ENCODE peak calls at places on chromosomes 7 and 10, in six cellular contexts. V, K, T, A, E and O are unnamed samples.
A peak's percentile ranks its signal among the peaks of the same experiment; 100 is the strongest.

GRCh38 chr7:138625084-138625848 is 75.9 kb downstream of the SVOPL start:
- DNase-seq in K (no peak), A (no peak), T (no peak), V (no peak), E (no peak), O (no peak)

GRCh38 chr10:133388265-133388972 is 5.5 kb upstream of the MTG1 start:
- DNase-seq in K (no peak), T (no peak), E (no peak), A (no peak), V (no peak), O (no peak)

GRCh38 chr7:6106140-6106904 is 75.1 kb downstream of the ANKRD61 start:
- DNase-seq in K (no peak), A (peak; percentile 60), E (peak; percentile 32), T (no peak), V (no peak), O (no peak)

GRCh38 chr10:112151640-112152039 is 31.9 kb downstream of the GPAM start:
- DNase-seq in K (no peak), V (no peak), A (no peak), E (peak; percentile 33), T (no peak), O (no peak)

GRCh38 chr7:152137476-152138025 is 112.1 kb downstream of the GALNT11 start:
- DNase-seq in T (no peak), E (peak; percentile 20), V (no peak), K (no peak), A (peak; percentile 1), O (no peak)

GRCh38 chr7:113113912-113114311 is 4.4 kb downstream of the SMIM30 start:
- DNase-seq in E (no peak), K (no peak), T (no peak), A (peak; percentile 27), V (peak; percentile 22), O (no peak)

GRCh38 chr10:18822156-18822555 is 162.9 kb downstream of the ARL5B start:
- DNase-seq in E (peak; percentile 38), A (peak; percentile 8), V (no peak), K (peak; percentile 1), T (no peak), O (no peak)

GRCh38 chr10:36681751-36682633 is 443.4 kb upstream of the ANKRD30A start:
- DNase-seq in A (no peak), E (peak; percentile 68), V (no peak), K (no peak), T (no peak), O (no peak)

GRCh38 chr10:19702215-19702614 is 114.0 kb upstream of the PLXDC2 start:
- DNase-seq in E (peak; percentile 72), T (no peak), V (no peak), K (no peak), A (peak; percentile 45), O (no peak)

GRCh38 chr10:2760736-2761135 is 306.6 kb upstream of the PFKP start:
- DNase-seq in E (no peak), A (no peak), V (no peak), T (no peak), K (no peak), O (no peak)

GRCh38 chr7:55474944-55475911 is 97.1 kb downstream of the VOPP1 start:
- DNase-seq in V (no peak), T (no peak), A (no peak), K (no peak), E (no peak), O (no peak)

GRCh38 chr7:77550586-77550985 is 13.5 kb downstream of the PTPN12 start:
- DNase-seq in E (peak; percentile 91), K (no peak), A (peak; percentile 87), V (no peak), T (no peak), O (no peak)

DNA sequence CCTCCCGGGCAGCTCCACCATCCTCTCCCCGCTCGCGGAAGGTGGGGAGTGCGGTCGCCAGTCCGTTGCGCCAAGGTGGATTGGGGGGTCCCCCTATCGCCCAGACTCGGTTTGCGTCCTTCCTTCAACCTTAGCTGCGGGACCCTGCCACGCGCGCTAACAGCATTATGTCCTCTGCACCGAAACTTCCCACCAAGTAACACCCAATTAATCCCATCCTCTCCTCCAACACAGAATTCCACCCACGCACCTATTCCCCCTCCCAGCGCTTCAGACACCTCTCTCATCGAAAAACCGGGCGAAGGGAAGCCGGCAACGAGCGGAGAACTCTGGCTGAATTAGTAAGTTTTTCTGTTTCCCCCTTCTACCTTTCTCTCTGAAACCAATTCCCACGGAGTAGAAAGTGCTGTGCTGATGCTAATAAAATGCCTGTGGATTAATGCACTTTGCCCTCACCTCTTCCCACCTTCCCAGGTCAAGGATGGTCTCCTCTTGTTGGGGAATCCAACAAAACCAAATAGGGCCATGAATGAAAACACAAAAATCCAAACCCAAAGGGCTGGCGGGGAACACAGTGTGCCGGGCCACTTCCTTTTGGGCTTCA is 940 bp downstream of the HOXA3 start:
- DNase-seq in T (peak; percentile 58), K (no peak), A (peak; percentile 22), V (no peak), E (no peak), O (no peak)
- TF ChIP-seq CTCF in T (no peak), K (no peak), A (no peak), V (no peak), E (no peak), O (no peak)

GRCh38 chr7:123552641-123553040 is 5.0 kb downstream of the NDUFA5 start:
- DNase-seq in E (no peak), T (no peak), A (no peak), V (no peak), K (no peak), O (no peak)
- TF ChIP-seq CTCF in E (no peak), T (no peak), A (no peak), V (no peak), K (no peak), O (no peak)

GRCh38 chr10:102713483-102713813 is 749 bp downstream of the ARL3 start:
- DNase-seq in A (no peak), T (no peak), V (no peak), K (no peak), E (no peak), O (no peak)
- TF ChIP-seq CTCF in A (peak; percentile 41), T (no peak), V (no peak), K (no peak), E (no peak), O (no peak)

GRCh38 chr7:126179916-126180315 is 1072.8 kb downstream of the GRM8 start:
- DNase-seq in E (no peak), K (no peak), V (no peak), A (no peak), T (no peak), O (no peak)
- TF ChIP-seq CTCF in E (no peak), K (no peak), V (no peak), A (no peak), T (no peak), O (no peak)

GRCh38 chr10:119723624-119724023 is 2.2 kb upstream of the INPP5F start:
- DNase-seq in K (no peak), V (no peak), A (no peak), E (no peak), T (no peak), O (no peak)

GRCh38 chr10:119723161-119723560 is 2.7 kb upstream of the INPP5F start:
- DNase-seq in T (no peak), A (no peak), K (no peak), E (no peak), V (no peak), O (no peak)

GRCh38 chr10:119724630-119725549 is 960 bp upstream of the INPP5F start:
- DNase-seq in T (no peak), V (no peak), A (no peak), K (no peak), E (peak; percentile 49), O (no peak)

GRCh38 chr10:119726291-119727261 is 726 bp downstream of the INPP5F start:
- DNase-seq in E (no peak), V (peak; percentile 61), A (no peak), K (no peak), T (no peak), O (no peak)

DNA sequence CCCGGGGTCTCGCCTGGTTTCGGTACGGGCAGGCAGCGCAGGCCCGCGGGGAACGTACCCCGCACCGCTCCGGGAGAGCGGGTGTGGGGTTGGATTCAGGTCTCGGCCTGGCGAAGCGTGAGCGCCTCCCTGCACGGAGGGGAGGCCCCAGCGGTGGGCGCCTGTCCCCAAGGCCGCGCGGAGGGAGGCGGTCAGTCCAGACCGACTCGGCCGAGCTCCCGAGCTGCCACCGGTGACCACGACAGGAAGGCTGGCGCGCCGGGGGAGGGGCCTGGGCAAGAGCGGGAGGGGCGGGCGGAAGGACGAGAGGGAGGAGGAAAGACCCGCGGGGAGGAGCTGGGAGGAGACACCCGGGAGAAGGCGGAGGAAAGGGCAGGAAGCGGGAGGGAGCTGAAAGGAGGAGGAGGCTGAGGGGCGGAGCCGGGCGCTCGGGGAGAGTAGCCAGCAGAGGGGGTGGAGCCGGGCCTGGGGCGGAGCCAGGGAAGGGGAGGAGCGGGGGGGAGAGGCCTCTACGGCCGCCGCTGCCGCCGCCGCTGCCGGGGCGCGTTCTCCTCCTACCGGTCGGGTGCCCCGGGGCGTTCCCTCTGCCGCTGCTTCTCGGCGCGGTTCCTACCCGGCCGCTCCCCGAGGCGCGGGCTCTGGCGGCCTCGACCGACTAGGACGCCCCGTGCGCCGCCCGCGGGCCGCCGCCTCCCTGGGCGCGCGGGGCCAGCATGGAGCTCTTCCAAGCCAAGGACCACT is at the start of gene INPP5F:
- DNase-seq in A (peak; percentile 95), V (peak; percentile 99), K (peak; percentile 92), T (peak; percentile 99), E (peak; percentile 96), O (peak; percentile 97)
- TF ChIP-seq CTCF in A (no peak), V (no peak), K (peak; percentile 21), T (peak; percentile 53), E (peak; percentile 15), O (peak; percentile 41)

GRCh38 chr10:27719052-27719451 is 26.6 kb downstream of the MKX start:
- DNase-seq in E (no peak), K (no peak), V (no peak), T (no peak), A (no peak), O (no peak)

GRCh38 chr10:27720529-27720928 is 25.1 kb downstream of the MKX start:
- DNase-seq in E (no peak), A (no peak), K (no peak), T (no peak), V (no peak), O (no peak)

GRCh38 chr10:27730041-27730440 is 15.6 kb downstream of the MKX start:
- DNase-seq in V (no peak), T (no peak), E (no peak), K (no peak), A (no peak), O (no peak)

GRCh38 chr10:27723436-27723835 is 22.2 kb downstream of the MKX start:
- DNase-seq in V (no peak), E (peak; percentile 75), T (no peak), K (no peak), A (peak; percentile 63), O (no peak)

GRCh38 chr10:27724287-27724686 is 21.3 kb downstream of the MKX start:
- DNase-seq in A (peak; percentile 54), E (no peak), T (no peak), K (no peak), V (no peak), O (no peak)
- TF ChIP-seq CTCF in A (peak; percentile 52), E (peak; percentile 27), T (no peak), K (peak; percentile 38), V (peak; percentile 23), O (peak; percentile 11)